ENCODE peak calls at places on chromosomes 2 and 18, in six cellular contexts. C is psoas muscle; Z is foreskin keratinocyte; A is activated CD8-positive, alpha-beta T cell treated with anti-CD3 and anti-CD28 coated beads for 36 hours; T is IMR-90; B is breast epithelium. D is an unnamed sample.

GRCh38 chr2:177489719-177490301 is 97.2 kb downstream of the AGPS start:
- DNase-seq in C (no peak), Z (peak; percentile 14), A (no peak), T (peak; percentile 49), B (no peak), D (peak; percentile 5)

GRCh38 chr2:19702267-19702666 is 199.5 kb downstream of the TTC32 start:
- DNase-seq in C (no peak), Z (no peak), A (no peak), T (peak; percentile 30), B (no peak), D (no peak)

GRCh38 chr2:221314786-221315185 is 257.3 kb downstream of the EPHA4 start:
- DNase-seq in C (no peak), Z (no peak), A (no peak), T (no peak), B (no peak), D (no peak)

GRCh38 chr18:39486268-39486667 is 1920.7 kb upstream of the CELF4 start:
- DNase-seq in C (no peak), Z (no peak), A (no peak), T (no peak), B (no peak), D (no peak)

GRCh38 chr2:128315122-128315828 is 3.4 kb downstream of the HS6ST1 start:
- DNase-seq in C (no peak), Z (no peak), A (no peak), T (no peak), B (peak; percentile 15), D (no peak)

GRCh38 chr2:12754643-12755042 is 37.9 kb downstream of the TRIB2 start:
- DNase-seq in C (no peak), Z (no peak), A (no peak), T (no peak), B (no peak), D (no peak)

GRCh38 chr2:62858231-62858832 is 152.8 kb downstream of the EHBP1 start:
- DNase-seq in C (no peak), Z (no peak), A (no peak), T (no peak), B (no peak), D (no peak)

GRCh38 chr2:88003074-88003755 is 13.1 kb downstream of the RNU2-63P start:
- DNase-seq in C (no peak), Z (no peak), A (no peak), T (no peak), B (no peak), D (no peak)

DNA sequence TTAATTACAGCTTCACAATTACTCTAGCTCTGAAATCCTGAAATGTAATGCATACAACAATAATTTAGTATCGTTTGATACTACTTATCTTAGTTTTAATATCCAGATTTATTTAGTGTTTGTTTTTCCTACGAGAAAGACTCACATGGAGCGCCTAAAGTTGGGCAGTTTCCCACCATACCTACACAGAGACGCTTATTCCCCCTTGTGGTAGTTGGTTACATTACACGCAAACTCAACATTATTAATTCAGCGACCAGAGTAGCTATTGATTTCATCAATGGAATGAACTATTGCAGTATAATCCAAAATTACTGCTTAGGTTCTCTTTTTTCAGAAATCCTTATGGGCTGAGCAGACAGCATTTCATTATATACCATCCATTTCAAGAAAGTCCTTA is 164.0 kb upstream of the REG3G start:
- DNase-seq in C (no peak), Z (no peak), A (no peak), T (no peak), B (no peak), D (peak; percentile 6)
- TF ChIP-seq CTCF in C (peak; percentile 46), Z (peak; percentile 32), A (peak; percentile 38), T (no peak), B (peak; percentile 10), D (peak; percentile 26)

GRCh38 chr2:181438298-181438697 is 18.9 kb upstream of the ITGA4 start:
- DNase-seq in C (no peak), Z (peak; percentile 42), A (peak; percentile 32), T (no peak), B (no peak), D (no peak)
- TF ChIP-seq CTCF in C (no peak), Z (peak; percentile 48), A (no peak), T (no peak), B (no peak), D (peak; percentile 13)

GRCh38 chr2:240467659-240468299 is 32.3 kb downstream of the GPC1 start:
- DNase-seq in C (peak; percentile 39), Z (no peak), A (no peak), T (no peak), B (peak; percentile 15), D (peak; percentile 22)
- TF ChIP-seq CTCF in C (no peak), Z (no peak), A (no peak), T (no peak), B (no peak), D (no peak)

GRCh38 chr2:2974982-2975381 is 402.6 kb downstream of the EIPR1 start:
- DNase-seq in C (no peak), Z (no peak), A (no peak), T (no peak), B (no peak), D (no peak)
- TF ChIP-seq CTCF in C (no peak), Z (no peak), A (no peak), T (no peak), B (no peak), D (no peak)

GRCh38 chr2:30561349-30561748 is 114.3 kb downstream of the LCLAT1 start:
- DNase-seq in C (no peak), Z (no peak), A (no peak), T (no peak), B (no peak), D (no peak)
- TF ChIP-seq CTCF in C (no peak), Z (no peak), A (no peak), T (no peak), B (no peak), D (no peak)

DNA sequence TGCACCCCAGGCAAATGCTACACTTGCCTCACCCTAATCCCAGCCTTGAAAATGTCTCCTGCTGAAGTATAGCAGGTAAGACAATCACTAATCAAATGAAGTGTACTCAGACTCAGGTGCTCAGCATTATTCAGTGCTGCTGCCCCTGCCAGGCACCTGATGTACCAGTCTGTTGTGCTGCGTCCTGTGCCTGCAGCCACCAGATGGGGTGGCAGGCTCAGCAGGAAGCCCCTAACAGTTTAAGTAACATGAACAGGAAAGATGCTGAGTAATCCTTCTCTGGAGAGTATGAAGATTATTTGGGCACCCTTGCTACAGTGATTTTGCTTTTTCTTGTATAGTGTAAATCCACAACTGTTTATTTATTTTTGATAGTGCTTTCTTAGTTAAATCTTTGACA is 69.1 kb downstream of the TACR1 start:
- DNase-seq in C (no peak), Z (no peak), A (peak; percentile 26), T (no peak), B (no peak), D (no peak)
- TF ChIP-seq CTCF in C (no peak), Z (peak; percentile 41), A (no peak), T (peak; percentile 12), B (no peak), D (no peak)

GRCh38 chr18:45839415-45840395 is 14.2 kb downstream of the SIGLEC15 start:
- DNase-seq in C (no peak), Z (peak; percentile 72), A (peak; percentile 48), T (peak; percentile 80), B (peak; percentile 57), D (no peak)
- TF ChIP-seq CTCF in C (peak; percentile 40), Z (peak; percentile 93), A (peak; percentile 33), T (peak; percentile 83), B (peak; percentile 55), D (no peak)

DNA sequence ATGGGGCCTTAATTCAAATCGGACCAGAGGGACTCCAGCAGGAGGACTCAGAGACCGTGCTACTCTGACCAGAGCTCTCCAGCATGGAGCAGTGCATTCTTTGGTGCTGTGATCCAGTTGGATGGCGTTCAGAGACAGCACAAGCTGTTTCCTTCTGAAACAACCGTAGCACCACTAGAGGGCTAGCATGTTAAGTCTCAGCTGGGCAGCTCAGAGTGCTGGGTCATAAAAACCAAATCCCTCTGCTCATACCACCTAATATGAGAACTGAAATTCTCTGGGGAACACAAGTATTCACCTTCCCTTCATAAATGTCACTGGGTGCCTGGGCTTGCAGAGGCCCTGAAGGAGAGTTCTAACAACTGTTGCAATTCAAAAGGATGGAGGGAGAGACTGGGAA is 97.7 kb upstream of the TFCP2L1 start:
- DNase-seq in C (no peak), Z (no peak), A (no peak), T (no peak), B (no peak), D (no peak)
- TF ChIP-seq CTCF in C (no peak), Z (peak; percentile 19), A (no peak), T (no peak), B (no peak), D (no peak)

GRCh38 chr18:10015288-10015701 is 101.5 kb downstream of the VAPA start:
- DNase-seq in C (no peak), Z (peak; percentile 91), A (no peak), T (peak; percentile 17), B (no peak), D (no peak)

GRCh38 chr18:10012526-10012925 is 98.7 kb downstream of the VAPA start:
- DNase-seq in C (no peak), Z (no peak), A (no peak), T (no peak), B (no peak), D (no peak)

GRCh38 chr18:10017048-10017447 is 103.2 kb downstream of the VAPA start:
- DNase-seq in C (no peak), Z (no peak), A (no peak), T (no peak), B (no peak), D (no peak)

GRCh38 chr18:10013621-10014543 is 100.1 kb downstream of the VAPA start:
- DNase-seq in C (no peak), Z (no peak), A (no peak), T (no peak), B (no peak), D (no peak)

DNA sequence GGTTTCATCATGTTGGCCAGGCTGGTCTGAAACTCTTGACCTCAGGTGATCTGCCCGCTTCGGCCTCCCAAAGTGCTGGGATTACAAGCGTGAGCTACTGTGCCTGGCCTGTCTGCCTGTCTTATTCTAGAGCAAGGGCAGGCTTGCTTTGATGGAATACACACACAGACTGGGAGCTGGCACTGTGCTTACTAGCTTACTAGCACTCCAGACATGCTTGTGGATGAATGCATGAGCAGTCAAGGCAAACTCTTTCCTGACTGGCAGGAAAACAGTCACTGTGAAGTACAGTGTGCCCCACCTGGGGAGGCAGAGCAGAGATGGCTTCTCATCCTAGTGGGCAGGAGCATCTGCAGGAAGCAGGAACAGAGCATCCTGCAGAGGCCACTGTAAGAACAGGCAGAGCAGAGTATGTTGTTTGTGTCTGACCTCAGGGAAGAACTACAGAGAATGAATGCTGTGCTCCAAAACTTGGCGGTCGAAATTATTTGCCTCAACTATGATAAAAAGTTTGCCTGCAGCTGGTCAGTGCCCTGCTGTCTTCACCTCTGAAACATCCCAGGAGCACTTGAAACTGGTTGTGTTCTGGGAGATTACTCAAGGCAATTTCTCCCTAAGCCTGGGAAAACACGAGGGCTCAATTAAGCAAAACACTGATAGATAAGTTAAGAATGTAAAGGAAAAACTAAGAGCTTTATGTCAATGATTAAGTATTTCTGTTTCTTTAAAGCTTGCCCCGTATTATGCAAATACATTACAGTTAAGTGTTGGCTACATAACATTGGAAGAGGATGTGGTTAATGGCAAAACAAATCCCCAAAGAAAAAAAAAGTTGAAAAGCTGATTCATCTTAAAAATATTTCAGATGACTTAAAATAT is 102.4 kb downstream of the VAPA start:
- DNase-seq in C (no peak), Z (peak; percentile 91), A (no peak), T (peak; percentile 96), B (no peak), D (no peak)
- TF ChIP-seq CTCF in C (no peak), Z (peak; percentile 68), A (no peak), T (peak; percentile 64), B (no peak), D (no peak)

D was measured in GM20000.